ENCODE peak calls at places on chromosome 21, in seven cellular contexts. Q is IMR-90, B is right lobe of liver, U is body of pancreas, G is H54, W is A549, H is tibial nerve. T is an unnamed sample.

GRCh38 chr21:36282568-36283230 is 37.3 kb upstream of the MORC3 start:
- DNase-seq in Q (peak), B (no peak), U (no peak), G (no peak), W (no peak), H (no peak), T (no peak)

GRCh38 chr21:39467746-39468145 is 16.0 kb downstream of the SH3BGR start:
- DNase-seq in Q (no peak), B (no peak), U (no peak), G (no peak), W (no peak), H (no peak), T (no peak)

GRCh38 chr21:36134820-36135390 is at the start of gene CBR3:
- DNase-seq in Q (peak), B (no peak), U (peak), G (peak), W (peak), H (peak), T (no peak)

GRCh38 chr21:45818904-45819285 is 162.7 kb upstream of the COL6A1 start:
- DNase-seq in Q (peak), B (no peak), U (no peak), G (peak), W (peak), H (no peak), T (no peak)

GRCh38 chr21:34890724-34891609 is 158.1 kb downstream of the RUNX1 start:
- DNase-seq in Q (peak), B (no peak), U (peak), G (peak), W (no peak), H (no peak), T (peak)

GRCh38 chr21:36388076-36388475 is 2.9 kb downstream of the CHAF1B start:
- DNase-seq in Q (no peak), B (no peak), U (no peak), G (no peak), W (no peak), H (no peak), T (no peak)

GRCh38 chr21:45030637-45031218 is 43.7 kb upstream of the ADARB1 start:
- DNase-seq in Q (no peak), B (no peak), U (no peak), G (no peak), W (no peak), H (no peak), T (no peak)

GRCh38 chr21:28821276-28822063 is 171.2 kb downstream of the LTN1 start:
- DNase-seq in Q (no peak), B (no peak), U (no peak), G (no peak), W (no peak), H (no peak), T (no peak)

DNA sequence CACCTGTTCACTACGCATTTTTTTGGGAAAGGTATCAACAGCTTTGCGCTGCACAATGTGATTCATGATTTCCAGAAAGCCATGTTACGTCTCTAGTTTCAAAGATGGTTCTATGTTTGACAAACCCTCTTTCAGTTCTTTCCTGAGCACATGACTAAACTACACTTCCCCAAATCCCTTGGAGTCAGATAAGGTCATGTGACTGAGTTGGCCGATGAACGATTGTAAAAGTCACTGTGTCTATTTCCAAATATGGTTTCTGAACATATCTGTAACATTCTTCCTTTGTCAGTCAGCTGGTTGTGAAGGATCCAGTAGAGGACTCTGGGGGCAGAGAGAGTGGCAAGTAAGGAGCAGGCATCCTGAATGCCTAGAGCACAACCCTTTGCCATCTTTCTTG is 35.4 kb downstream of the TMPRSS15 start:
- DNase-seq in Q (no peak), B (no peak), U (no peak), G (no peak), W (no peak), H (no peak), T (no peak)
- TF ChIP-seq POLR2A in Q (no peak), B (no peak), U (no peak), G (no peak), W (no peak), H (no peak), T (no peak)

GRCh38 chr21:14675774-14676530 is 129.8 kb upstream of the SAMSN1 start:
- DNase-seq in Q (no peak), B (no peak), U (no peak), G (no peak), W (no peak), H (no peak), T (peak)
- TF ChIP-seq POLR2A in Q (no peak), B (no peak), U (no peak), G (no peak), W (no peak), H (no peak), T (no peak)

DNA sequence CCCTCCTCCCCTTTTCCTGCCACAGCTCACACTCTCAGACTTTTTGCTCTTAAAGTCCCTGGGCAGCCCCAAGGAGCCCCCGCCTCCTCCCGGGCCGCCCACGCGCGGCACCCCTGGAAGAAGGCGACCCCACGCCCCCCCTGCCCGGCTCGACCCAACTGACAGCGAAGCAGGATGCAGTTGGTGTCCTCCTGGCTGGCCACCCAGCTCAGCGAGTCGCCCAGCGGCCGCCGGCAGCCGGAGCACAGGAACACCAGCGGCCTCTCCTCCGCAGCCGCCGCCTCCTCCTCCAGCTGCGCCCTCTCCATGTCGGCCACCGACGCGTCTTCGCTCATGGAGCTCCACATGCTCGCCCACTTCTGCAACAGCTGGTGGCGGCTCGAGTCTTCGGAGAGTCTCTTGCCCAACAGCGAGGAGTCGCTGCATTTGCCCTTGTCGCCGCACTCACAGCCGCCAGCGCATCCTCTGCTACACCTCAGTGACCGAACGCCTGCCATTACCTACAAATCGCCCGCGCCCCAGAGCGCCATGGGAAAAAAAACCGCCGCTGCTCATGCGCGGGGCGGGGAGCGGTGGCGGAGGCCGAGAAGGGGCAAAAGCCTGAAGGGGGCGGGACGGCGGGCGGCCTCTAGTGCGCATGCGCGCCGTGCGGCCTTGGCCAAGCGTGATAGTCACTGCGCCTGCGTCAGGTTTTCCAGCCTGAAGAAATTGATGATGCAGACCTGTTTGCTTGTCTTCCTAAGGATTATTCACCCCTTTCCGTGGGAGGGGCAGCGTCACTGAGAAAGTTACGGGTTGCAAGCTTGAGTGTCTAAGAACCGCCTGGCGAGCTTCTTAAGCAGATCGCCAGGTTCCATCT is at the start of gene MIS18A:
- DNase-seq in Q (peak), B (peak), U (peak), G (peak), W (peak), H (peak), T (peak)
- TF ChIP-seq POLR2A in Q (peak), B (peak), U (peak), G (peak), W (peak), H (no peak), T (peak)

GRCh38 chr21:33244082-33244780 is 14.5 kb downstream of the IFNAR2 start:
- DNase-seq in Q (no peak), B (no peak), U (no peak), G (no peak), W (no peak), H (no peak), T (no peak)
- TF ChIP-seq POLR2A in Q (no peak), B (no peak), U (no peak), G (no peak), W (no peak), H (no peak), T (no peak)

DNA sequence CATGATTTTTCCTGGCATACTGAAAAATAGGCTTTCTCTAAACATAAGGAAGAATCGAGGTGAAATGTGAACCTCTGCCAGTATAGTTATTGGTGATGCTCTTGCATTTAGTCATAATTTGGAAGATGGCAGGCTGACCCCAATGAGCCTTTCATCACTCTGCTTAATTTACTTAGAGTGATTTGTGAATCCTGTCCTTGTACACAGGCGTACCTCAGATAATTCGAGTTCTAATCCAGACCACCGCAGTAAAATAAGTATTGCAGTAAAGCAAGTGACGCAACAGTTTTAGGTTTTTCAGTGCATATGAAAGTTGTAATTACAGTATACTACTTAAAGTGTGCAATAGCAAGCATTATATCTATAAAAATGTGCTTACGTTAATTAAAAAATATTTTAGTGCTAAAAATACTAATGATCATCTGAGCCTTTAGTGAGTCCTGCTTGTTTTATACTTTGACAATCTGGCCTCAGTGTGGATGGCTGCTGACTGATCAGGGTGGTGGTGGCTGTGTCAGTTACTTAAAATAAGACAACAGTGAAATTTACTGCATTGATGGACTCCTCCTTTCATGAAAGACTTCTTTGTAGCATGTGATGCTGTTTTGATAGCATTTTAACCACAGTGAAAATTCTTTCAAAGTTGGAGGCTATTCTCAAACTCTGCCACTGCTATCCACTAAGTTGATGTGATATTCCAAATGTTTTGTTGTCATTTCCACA is 1.7 kb downstream of the PKNOX1 start:
- DNase-seq in Q (no peak), B (no peak), U (no peak), G (no peak), W (no peak), H (no peak), T (peak)
- TF ChIP-seq POLR2A in Q (no peak), B (no peak), U (no peak), G (no peak), W (no peak), H (no peak), T (no peak)

T was measured in erythroblast.